ENCODE peak calls at places on chromosomes 3 and 15, in four cellular contexts. A, U, G and H are unnamed samples.

GRCh38 chr3:113263020-113263419 is 51.7 kb downstream of the BOC start:
- DNase-seq in A (no peak), U (no peak), G (no peak), H (no peak)

GRCh38 chr15:41490355-41490754 is 3.3 kb upstream of the ITPKA start:
- DNase-seq in A (peak), U (peak), G (peak), H (peak)

GRCh38 chr15:86336051-86336788 is 256.5 kb downstream of the AGBL1 start:
- DNase-seq in A (peak), U (peak), G (no peak), H (no peak)

GRCh38 chr3:108407858-108408257 is 102.5 kb downstream of the MYH15 start:
- DNase-seq in A (no peak), U (no peak), G (no peak), H (no peak)

GRCh38 chr3:139299261-139300132 is 44.3 kb upstream of the MRPS22 start:
- DNase-seq in A (peak), U (peak), G (peak), H (peak)

GRCh38 chr15:57030011-57030410 is 111.6 kb downstream of the TCF12 start:
- DNase-seq in A (no peak), U (no peak), G (no peak), H (no peak)

GRCh38 chr3:70488131-70488530 is 175.7 kb upstream of the MDFIC2 start:
- DNase-seq in A (peak), U (no peak), G (no peak), H (no peak)

GRCh38 chr15:22811640-22812039 is 25.2 kb downstream of the NIPA1 start:
- DNase-seq in A (peak), U (no peak), G (no peak), H (no peak)

GRCh38 chr3:152328841-152329240 is 60.1 kb downstream of the MBNL1 start:
- DNase-seq in A (peak), U (peak), G (peak), H (peak)

GRCh38 chr3:112974178-112974517 is 755 bp downstream of the CD200R1 start:
- DNase-seq in A (no peak), U (no peak), G (no peak), H (no peak)

GRCh38 chr3:34107669-34108068 is 309.2 kb downstream of the PDCD6IP start:
- DNase-seq in A (no peak), U (no peak), G (no peak), H (no peak)

GRCh38 chr3:52851348-52851747 is 16.5 kb upstream of the MUSTN1 start:
- DNase-seq in A (peak), U (peak), G (peak), H (no peak)

GRCh38 chr3:123444023-123444422 is 4.9 kb downstream of the ADCY5 start:
- DNase-seq in A (no peak), U (no peak), G (no peak), H (no peak)

GRCh38 chr3:104316118-104316517 is 1050.6 kb upstream of the ALCAM start:
- DNase-seq in A (peak), U (no peak), G (no peak), H (no peak)

GRCh38 chr3:66425032-66425431 is 75.8 kb downstream of the LRIG1 start:
- DNase-seq in A (no peak), U (peak), G (no peak), H (no peak)

GRCh38 chr3:103134023-103134724 is 699.4 kb downstream of the ZPLD1 start:
- DNase-seq in A (no peak), U (no peak), G (no peak), H (no peak)

GRCh38 chr3:184776916-184777315 is 35.0 kb upstream of the VPS8 start:
- DNase-seq in A (no peak), U (no peak), G (no peak), H (no peak)

GRCh38 chr3:48555231-48555948 is 1.2 kb downstream of the PFKFB4 start:
- DNase-seq in A (no peak), U (no peak), G (no peak), H (no peak)

GRCh38 chr15:57218826-57219576 is 157.3 kb upstream of the CGNL1 start:
- DNase-seq in A (peak), U (peak), G (peak), H (peak)

GRCh38 chr3:194163697-194164096 is 27.7 kb downstream of the HES1 start:
- DNase-seq in A (no peak), U (no peak), G (no peak), H (no peak)

GRCh38 chr3:133425898-133426297 is 26.0 kb downstream of the BFSP2 start:
- DNase-seq in A (no peak), U (no peak), G (no peak), H (no peak)

GRCh38 chr3:160941885-160942494 is 163.2 kb downstream of the B3GALNT1 start:
- DNase-seq in A (peak), U (peak), G (peak), H (peak)

GRCh38 chr3:45547202-45547701 is 47.3 kb upstream of the LIMD1 start:
- DNase-seq in A (no peak), U (no peak), G (no peak), H (no peak)

GRCh38 chr3:33115024-33115768 is 1.4 kb downstream of the CRTAP start:
- DNase-seq in A (peak), U (peak), G (peak), H (peak)

GRCh38 chr15:85623648-85624047 is 171.1 kb downstream of the KLHL25 start:
- DNase-seq in A (peak), U (peak), G (no peak), H (no peak)

GRCh38 chr15:39834256-39834655 is 51.6 kb upstream of the FSIP1 start:
- DNase-seq in A (peak), U (peak), G (no peak), H (no peak)

GRCh38 chr15:84907731-84908130 is 23.3 kb downstream of the SLC28A1 start:
- DNase-seq in A (no peak), U (no peak), G (no peak), H (no peak)

GRCh38 chr3:189941679-189942078 is 179.0 kb downstream of the P3H2 start:
- DNase-seq in A (peak), U (peak), G (no peak), H (peak)

GRCh38 chr15:36481156-36481555 is 98.3 kb upstream of the CDIN1 start:
- DNase-seq in A (no peak), U (no peak), G (no peak), H (no peak)

GRCh38 chr3:126424039-126424717 is 29.5 kb downstream of the CFAP100 start:
- DNase-seq in A (no peak), U (no peak), G (no peak), H (no peak)

GRCh38 chr3:28117598-28117997 is 123.8 kb upstream of the CMC1 start:
- DNase-seq in A (no peak), U (no peak), G (no peak), H (no peak)

GRCh38 chr15:68228143-68228970 is 1.2 kb downstream of the CLN6 start:
- DNase-seq in A (peak), U (peak), G (no peak), H (no peak)

GRCh38 chr3:8499181-8499611 is 2.4 kb upstream of the LMCD1 start:
- DNase-seq in A (peak), U (no peak), G (no peak), H (no peak)

GRCh38 chr3:63931290-63931689 is 19.1 kb upstream of the SCAANT1 start:
- DNase-seq in A (no peak), U (no peak), G (no peak), H (no peak)
- TF ChIP-seq CTCF in A (no peak), U (no peak), G (no peak), H (peak)

DNA sequence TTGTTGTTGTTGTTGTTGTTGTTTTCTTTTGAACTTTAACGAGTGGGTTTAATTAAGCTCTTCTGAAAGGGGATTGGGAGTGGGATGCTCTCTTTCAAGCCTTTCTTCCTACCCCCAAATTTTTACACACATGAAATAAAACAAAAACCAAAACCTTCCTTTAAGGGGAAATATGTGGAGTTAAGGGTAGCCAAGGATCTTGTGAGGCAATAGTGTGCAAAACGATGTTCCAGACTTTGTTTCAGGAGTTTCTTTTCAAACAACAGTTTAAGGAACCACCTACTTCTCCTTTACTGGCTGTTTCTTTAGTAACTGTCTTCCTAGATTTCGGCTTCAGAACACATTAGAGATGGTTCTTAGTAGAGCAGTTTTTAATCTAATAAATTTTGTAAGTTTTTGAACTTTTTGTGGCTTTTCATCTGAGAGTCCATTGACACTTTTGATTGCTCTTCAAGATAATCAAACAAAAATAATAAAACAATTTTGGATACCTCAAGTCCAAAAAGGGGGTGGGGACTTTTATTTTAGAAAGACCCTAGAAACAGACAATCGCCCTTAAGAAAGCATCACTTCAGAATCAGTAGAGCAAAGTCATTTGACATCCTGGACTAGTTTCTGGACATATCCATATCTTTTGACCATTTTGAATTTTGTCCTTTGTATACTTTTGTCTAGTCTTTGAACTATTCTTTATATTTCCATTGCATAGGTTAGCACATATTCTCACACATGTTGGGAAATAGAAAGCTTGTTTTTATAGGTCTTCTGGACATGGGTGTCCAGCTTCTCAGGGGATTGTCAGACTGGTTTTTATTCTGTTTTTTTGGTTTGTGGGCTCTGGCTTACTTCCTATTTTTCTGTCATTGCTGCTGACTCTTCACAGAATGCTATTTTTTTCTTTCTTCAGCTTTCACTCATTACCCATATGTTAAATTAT is 6.0 kb downstream of the DIPK2A start:
- DNase-seq in A (no peak), U (peak), G (no peak), H (no peak)
- H3K4me3 ChIP-seq in A (peak), U (no peak), G (peak), H (no peak)

DNA sequence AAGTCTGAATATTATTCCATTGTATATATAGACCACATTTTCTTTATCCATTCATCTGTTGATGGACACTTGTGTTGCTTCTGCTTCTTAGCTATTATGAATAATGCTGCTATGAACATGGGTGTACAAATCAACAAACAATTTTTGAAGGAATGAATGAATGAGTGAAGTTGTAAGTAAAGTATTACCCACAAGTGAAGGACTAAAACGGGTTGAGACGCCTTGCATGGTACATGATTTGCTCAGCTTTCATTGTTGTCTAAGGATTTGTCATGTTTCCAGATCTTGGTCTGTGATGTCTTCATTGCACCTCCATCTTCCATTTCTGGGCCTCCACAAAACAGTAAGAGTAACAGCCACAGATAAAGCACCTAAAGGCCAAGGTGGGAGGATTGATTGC is 20.5 kb downstream of the IFT122 start:
- DNase-seq in A (no peak), U (no peak), G (no peak), H (no peak)
- TF ChIP-seq CTCF in A (no peak), U (no peak), G (no peak), H (no peak)

DNA sequence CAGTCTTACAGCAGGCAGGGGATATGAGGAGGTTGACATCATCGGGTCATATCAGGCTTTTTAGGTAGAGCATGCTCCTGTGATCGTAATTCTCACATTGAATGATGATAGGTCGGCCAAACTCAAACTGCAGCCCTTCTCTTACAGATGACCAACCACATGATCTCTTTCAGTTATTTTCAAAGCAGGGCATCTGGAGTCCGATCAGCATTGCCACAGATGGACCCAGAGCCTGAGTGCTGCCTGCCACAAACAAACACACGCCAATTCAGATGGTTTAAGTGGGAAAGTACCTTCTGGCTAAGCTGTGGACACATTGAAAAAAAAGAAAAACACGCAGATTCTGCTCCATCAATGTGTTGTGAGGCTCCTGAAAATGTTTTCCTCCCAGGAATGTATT is 31.1 kb downstream of the ARPP21 start:
- DNase-seq in A (no peak), U (no peak), G (no peak), H (no peak)
- H3K4me3 ChIP-seq in A (no peak), U (no peak), G (no peak), H (no peak)

DNA sequence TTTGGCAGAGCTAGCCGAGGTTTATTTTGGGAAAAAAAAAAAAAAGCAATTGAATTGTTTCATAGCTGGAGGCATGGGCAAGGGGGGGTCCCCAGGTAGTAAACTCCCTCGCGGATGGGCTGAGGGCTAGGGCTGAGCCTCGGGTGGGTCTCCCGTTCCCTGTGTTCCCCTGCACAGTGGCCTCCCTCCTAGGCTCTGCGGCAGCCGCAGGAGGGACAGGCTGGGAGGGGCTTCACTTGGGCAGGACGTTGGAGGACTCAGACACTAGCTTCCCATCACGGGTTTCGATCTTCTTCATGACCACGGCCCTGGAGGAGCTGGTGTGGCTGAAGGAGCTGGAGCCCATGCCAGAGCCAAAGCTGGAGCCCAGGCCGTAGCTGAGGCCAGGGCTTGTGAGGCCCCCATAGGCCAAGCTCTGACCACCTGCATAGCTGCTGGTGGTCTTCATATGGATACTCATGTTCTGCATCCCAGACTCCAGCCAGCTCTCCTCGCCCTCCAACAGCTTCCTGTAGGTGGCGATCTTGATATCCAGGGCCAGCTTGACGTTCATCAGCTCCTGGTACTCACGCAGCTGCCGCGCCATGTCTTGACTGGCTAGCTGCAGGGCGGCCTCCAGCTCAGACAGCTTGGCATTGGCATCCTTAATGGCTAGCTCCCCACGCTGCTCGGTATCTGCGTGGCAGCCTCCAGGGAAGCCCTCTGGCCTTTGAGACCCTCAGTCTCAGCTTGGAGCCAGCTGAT is 64.0 kb upstream of the CDAN1 start:
- DNase-seq in A (no peak), U (no peak), G (no peak), H (no peak)
- TF ChIP-seq CTCF in A (no peak), U (no peak), G (no peak), H (peak)